ENCODE peak calls at places on chromosomes 3 and 15, in seven cellular contexts. Y is adrenal gland, P is brain microvascular endothelial cell, Z is pancreas, Q is ovary, C is stomach, O is tibial artery. D is an unnamed sample. For H3K27me3 and H3K36me3, the result is how much of the 10 kb centered on the place peaks cover.

GRCh38 chr3:32153414-32154016 is 47.1 kb downstream of the GPD1L start:
- DNase-seq in Y (no peak), O (no peak), Q (no peak), C (no peak), P (no peak), Z (no peak), D (no peak)

GRCh38 chr15:33675246-33675645 is 293.1 kb upstream of the CHRM5 start:
- DNase-seq in O (no peak), P (peak), Q (no peak), C (no peak), Z (no peak), Y (no peak), D (no peak)

GRCh38 chr3:98013428-98014349 is 21.4 kb downstream of the GABRR3 start:
- DNase-seq in Y (no peak), Q (no peak), O (no peak), P (no peak), Z (no peak), C (no peak), D (no peak)

GRCh38 chr3:71050133-71050520 is 533.4 kb downstream of the FOXP1 start:
- DNase-seq in Q (no peak), O (no peak), Y (no peak), Z (no peak), C (no peak), P (peak), D (no peak)

GRCh38 chr3:182389041-182389815 is 404.1 kb upstream of the ATP11B start:
- DNase-seq in P (no peak), Y (no peak), C (peak), Z (no peak), Q (no peak), O (no peak), D (no peak)

GRCh38 chr3:111867889-111868426 is 8.9 kb downstream of the PHLDB2 start:
- DNase-seq in C (no peak), P (no peak), Y (no peak), Q (no peak), O (no peak), Z (no peak), D (no peak)

GRCh38 chr3:11305509-11305908 is 33.3 kb downstream of the ATG7 start:
- DNase-seq in C (no peak), Q (no peak), Y (no peak), O (no peak), Z (no peak), P (no peak), D (no peak)

GRCh38 chr3:127731546-127731945 is 58.8 kb downstream of the ABTB1 start:
- DNase-seq in Z (no peak), C (no peak), Y (no peak), O (no peak), P (no peak), Q (no peak), D (no peak)

GRCh38 chr15:35506272-35506870 is 39.6 kb downstream of the DPH6 start:
- DNase-seq in Y (no peak), P (no peak), Z (no peak), Q (no peak), O (no peak), C (no peak), D (no peak)

GRCh38 chr15:99435138-99435695 is 130.6 kb upstream of the MEF2A start:
- DNase-seq in Z (peak), C (peak), O (peak), Y (peak), Q (peak), P (no peak), D (no peak)

DNA sequence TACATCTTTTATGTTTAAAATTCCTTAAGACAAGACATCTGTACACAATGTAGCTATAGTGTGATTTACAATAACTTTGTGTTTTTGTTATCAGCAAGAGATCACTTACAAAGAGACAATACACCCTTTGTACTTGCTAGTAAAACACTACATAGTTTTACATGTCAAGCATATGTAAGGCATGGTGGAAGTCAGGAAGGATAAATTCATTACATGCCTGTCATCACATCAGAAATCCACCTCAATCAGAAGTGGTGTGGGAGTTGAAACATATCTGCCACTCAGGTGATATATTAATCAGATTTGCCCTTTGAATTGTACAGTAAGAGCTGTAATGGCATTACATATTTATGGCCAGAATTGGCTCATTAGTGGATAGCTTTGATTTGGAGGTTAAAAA is 95.5 kb downstream of the MBNL1 start:
- DNase-seq in P (no peak), Q (no peak), O (no peak), C (no peak), Z (no peak), Y (no peak), D (no peak)
- TF ChIP-seq CTCF in P (no peak), Q (no peak), O (no peak), C (no peak), Z (no peak), Y (no peak), D (no peak)

GRCh38 chr15:101346928-101347327 is 51.9 kb upstream of the SNRPA1 start:
- DNase-seq in Y (no peak), Q (no peak), O (no peak), Z (no peak), C (no peak), P (no peak), D (no peak)
- H3K27me3 ChIP-seq in Y (under half), Q (under half), O (under half), Z (under half), C (under half), P (under half), D (under half)

GRCh38 chr3:170162630-170163029 is 18.9 kb downstream of the PHC3 start:
- DNase-seq in P (no peak), C (no peak), Y (no peak), Q (no peak), Z (no peak), O (no peak), D (no peak)
- H3K36me3 ChIP-seq in P (under half), C (under half), Y (under half), Q (under half), Z (under half), O (half or more), D (under half)

GRCh38 chr3:35968223-35968622 is 328.9 kb downstream of the ARPP21 start:
- DNase-seq in C (no peak), O (no peak), Q (no peak), Z (no peak), P (no peak), Y (no peak), D (no peak)

GRCh38 chr3:35970793-35971192 is 331.5 kb downstream of the ARPP21 start:
- DNase-seq in P (no peak), Y (no peak), Q (no peak), O (no peak), C (no peak), Z (no peak), D (no peak)

GRCh38 chr3:35965908-35966307 is 326.6 kb downstream of the ARPP21 start:
- DNase-seq in P (peak), Y (no peak), Z (no peak), Q (no peak), C (no peak), O (no peak), D (no peak)

DNA sequence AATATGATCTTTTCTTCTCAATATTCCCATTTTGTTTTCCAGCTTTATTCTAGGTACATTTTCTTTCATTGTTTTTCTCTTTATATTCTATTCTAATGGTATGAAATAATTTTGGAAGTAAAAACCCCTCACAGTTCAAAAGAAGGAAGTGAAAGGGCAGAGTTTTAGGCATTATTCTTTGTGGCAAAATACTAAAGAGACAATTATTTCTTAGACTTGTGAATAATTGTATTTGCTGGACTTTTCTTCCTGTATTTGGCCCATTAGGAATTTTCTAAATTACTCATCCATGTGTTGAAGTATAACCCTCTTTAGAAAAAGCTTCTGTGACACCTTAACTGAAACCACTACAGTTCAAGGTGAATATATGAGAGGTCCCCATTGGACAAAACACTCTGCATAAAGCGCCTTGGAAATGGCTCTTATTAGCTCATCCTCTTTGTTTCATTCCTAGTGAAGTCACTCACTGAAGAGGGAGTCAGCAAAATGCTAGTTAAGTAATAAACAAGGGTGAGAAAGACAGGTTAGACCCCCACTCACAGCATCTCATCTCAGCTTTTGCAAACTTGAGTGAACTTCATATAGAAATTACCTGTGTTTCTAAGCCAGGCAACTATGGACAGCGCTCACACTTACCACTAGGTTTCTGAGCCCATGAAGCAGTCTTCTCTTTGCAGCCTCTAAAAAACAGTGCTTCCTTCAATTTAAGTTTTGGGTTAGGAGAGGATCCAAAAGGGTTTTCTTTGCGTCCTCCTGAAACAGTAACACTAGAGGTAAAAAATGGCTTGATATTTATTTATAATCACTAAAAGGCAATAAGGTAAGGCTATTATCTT is 327.5 kb downstream of the ARPP21 start:
- DNase-seq in P (no peak), Q (no peak), O (no peak), C (no peak), Y (no peak), Z (no peak), D (no peak)
- TF ChIP-seq CTCF in P (peak), Q (no peak), O (no peak), C (no peak), Y (no peak), Z (no peak), D (no peak)

GRCh38 chr3:30660128-30660525 is 53.7 kb downstream of the TGFBR2 start:
- DNase-seq in C (no peak), Y (no peak), O (no peak), Q (no peak), P (no peak), Z (no peak), D (no peak)
- H3K27me3 ChIP-seq in C (under half), Y (under half), O (under half), Q (under half), P (under half), Z (under half), D (under half)

GRCh38 chr3:120601554-120601953 is 5.4 kb downstream of the NDUFB4 start:
- DNase-seq in Q (no peak), Y (no peak), Z (no peak), C (no peak), O (no peak), P (no peak), D (no peak)
- H3K36me3 ChIP-seq in Q (under half), Y (under half), Z (under half), C (under half), O (under half), P (under half), D (under half)

DNA sequence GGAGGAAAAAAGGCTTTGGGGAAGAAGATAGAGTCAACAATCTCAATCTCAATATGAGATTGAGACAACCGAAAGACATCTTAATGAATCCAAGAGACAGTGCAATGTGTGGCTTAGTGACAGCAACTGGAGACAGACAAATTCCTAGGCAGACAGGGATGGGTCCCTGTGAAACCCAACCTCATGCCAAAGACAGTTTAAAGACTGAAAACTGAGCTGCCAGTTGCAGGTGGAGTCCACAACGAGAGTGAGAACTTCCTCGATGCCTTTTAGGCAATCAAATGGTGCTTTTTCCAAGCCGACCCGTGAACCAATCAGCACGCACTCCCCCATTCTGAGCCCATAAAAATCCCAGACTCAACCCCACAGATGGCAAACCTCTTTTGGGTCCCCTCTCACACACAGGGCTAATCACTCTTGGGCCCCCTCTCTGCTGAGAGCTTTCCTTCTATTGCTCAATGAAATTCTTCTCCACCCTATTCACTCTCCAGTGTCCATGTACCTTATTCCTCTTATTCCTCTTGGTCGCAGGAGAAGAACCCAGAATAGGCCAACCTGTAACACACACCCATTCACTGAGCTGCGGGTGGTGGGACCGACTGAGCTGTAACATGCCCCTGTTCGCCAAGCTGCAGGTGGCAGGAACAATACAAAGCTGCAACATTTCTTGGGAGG is 34.8 kb downstream of the ZMAT3 start:
- DNase-seq in Z (no peak), C (no peak), P (no peak), Y (no peak), O (no peak), Q (no peak), D (no peak)
- TF ChIP-seq CTCF in Z (no peak), C (no peak), P (no peak), Y (no peak), O (no peak), Q (no peak), D (no peak)

GRCh38 chr3:151998744-151999143 is 125.3 kb downstream of the SUCNR1 start:
- DNase-seq in O (no peak), Q (no peak), P (no peak), Z (no peak), C (no peak), Y (no peak), D (no peak)

GRCh38 chr3:151999936-152000335 is 126.5 kb downstream of the SUCNR1 start:
- DNase-seq in P (no peak), Y (no peak), C (no peak), Z (no peak), O (no peak), Q (no peak), D (no peak)
- H3K27me3 ChIP-seq in P (under half), Y (under half), C (under half), Z (under half), O (under half), Q (under half), D (under half)

GRCh38 chr15:39585871-39586301 is 5.0 kb downstream of the THBS1 start:
- DNase-seq in Y (no peak), P (no peak), Z (no peak), Q (no peak), C (no peak), O (no peak), D (no peak)

GRCh38 chr15:39588531-39589192 is 7.8 kb downstream of the THBS1 start:
- DNase-seq in Q (no peak), O (no peak), Y (no peak), C (no peak), Z (no peak), P (no peak), D (peak)

GRCh38 chr15:39586387-39587171 is 5.7 kb downstream of the THBS1 start:
- DNase-seq in O (no peak), Q (no peak), C (no peak), Y (no peak), P (peak), Z (no peak), D (peak)

GRCh38 chr15:39587910-39588530 is 7.1 kb downstream of the THBS1 start:
- DNase-seq in Y (peak), O (no peak), Q (no peak), Z (no peak), P (no peak), C (no peak), D (peak)

GRCh38 chr15:39587291-39587909 is 6.5 kb downstream of the THBS1 start:
- DNase-seq in P (no peak), O (no peak), C (no peak), Z (no peak), Q (peak), Y (peak), D (no peak)
- H3K36me3 ChIP-seq in P (half or more), O (half or more), C (half or more), Z (under half), Q (under half), Y (half or more), D (half or more)

D was measured in BJ.